ENCODE peak calls at places on chromosomes 2 and 18, in five cellular contexts. O is A549, U is tibial nerve, H is HCT116, G is endothelial cell of umbilical vein. M is an unnamed sample.

GRCh38 chr2:230160112-230160660 is 59.6 kb downstream of the SP110 start:
- DNase-seq in G (peak), O (peak), H (peak), U (no peak), M (peak)

GRCh38 chr2:64924178-64924934 is 64.8 kb upstream of the SLC1A4 start:
- DNase-seq in G (no peak), U (no peak), H (no peak), O (no peak), M (no peak)

GRCh38 chr2:46803911-46804670 is 111.5 kb downstream of the MCFD2 start:
- DNase-seq in U (no peak), H (peak), O (peak), G (no peak), M (no peak)

GRCh38 chr2:12340164-12340563 is 376.6 kb upstream of the TRIB2 start:
- DNase-seq in G (no peak), U (no peak), H (no peak), O (no peak), M (no peak)

GRCh38 chr2:43453771-43454170 is 142.1 kb downstream of the THADA start:
- DNase-seq in O (no peak), H (no peak), G (no peak), U (no peak), M (no peak)

GRCh38 chr2:208034503-208035140 is 9.3 kb upstream of the PLEKHM3 start:
- DNase-seq in G (no peak), U (no peak), H (no peak), O (no peak), M (no peak)

GRCh38 chr2:208546860-208547650 is 140.5 kb downstream of the PTH2R start:
- DNase-seq in U (no peak), H (no peak), G (no peak), O (no peak), M (no peak)

GRCh38 chr2:20501974-20502373 is 55.1 kb downstream of the RHOB start:
- DNase-seq in H (no peak), O (peak), U (no peak), G (peak), M (no peak)

GRCh38 chr2:79112269-79112668 is 8.0 kb upstream of the REG1A start:
- DNase-seq in U (no peak), G (no peak), O (no peak), H (no peak), M (no peak)

GRCh38 chr18:5137261-5137660 is 59.8 kb downstream of the AKAIN1 start:
- DNase-seq in U (no peak), O (no peak), H (no peak), G (no peak), M (no peak)

GRCh38 chr2:104658149-104658839 is 195.6 kb upstream of the POU3F3 start:
- DNase-seq in G (no peak), U (no peak), H (no peak), O (no peak), M (peak)

GRCh38 chr2:17672583-17673317 is 80.9 kb downstream of the SMC6 start:
- DNase-seq in H (no peak), O (peak), G (no peak), U (no peak), M (no peak)

GRCh38 chr2:61085883-61086282 is 20.2 kb downstream of the SANBR start:
- DNase-seq in G (no peak), U (no peak), O (no peak), H (no peak), M (no peak)

GRCh38 chr18:48947583-48947982 is 3.2 kb downstream of the SMAD7 start:
- DNase-seq in U (no peak), O (no peak), G (peak), H (no peak), M (peak)

GRCh38 chr2:227765788-227766187 is 20.1 kb downstream of the SCYGR8 start:
- DNase-seq in H (no peak), O (no peak), U (no peak), G (no peak), M (no peak)

GRCh38 chr2:119852214-119852613 is 92.5 kb downstream of the PTPN4 start:
- DNase-seq in G (no peak), O (no peak), H (no peak), U (no peak), M (no peak)

GRCh38 chr2:118808429-118808809 is 39.0 kb downstream of the EN1 start:
- DNase-seq in G (no peak), H (no peak), U (no peak), O (no peak), M (no peak)

GRCh38 chr2:146615778-146616177 is 1229.1 kb upstream of the ACVR2A start:
- DNase-seq in O (no peak), G (no peak), U (no peak), H (no peak), M (no peak)

GRCh38 chr2:174719016-174719415 is 45.3 kb downstream of the CHRNA1 start:
- DNase-seq in O (no peak), H (no peak), G (no peak), U (no peak), M (no peak)

GRCh38 chr2:58051445-58051844 is 4.8 kb downstream of the VRK2 start:
- DNase-seq in G (no peak), H (no peak), U (no peak), O (no peak), M (no peak)

GRCh38 chr2:10174173-10174572 is 51.6 kb downstream of the RRM2 start:
- DNase-seq in G (no peak), O (no peak), U (no peak), H (no peak), M (no peak)

GRCh38 chr2:109382946-109383345 is 230.8 kb downstream of the SEPTIN10 start:
- DNase-seq in G (peak), H (no peak), O (no peak), U (peak), M (peak)

GRCh38 chr2:235029054-235029453 is 77.2 kb downstream of the SH3BP4 start:
- DNase-seq in G (no peak), H (no peak), U (no peak), O (no peak), M (no peak)

GRCh38 chr2:159119652-159120257 is 151.3 kb downstream of the TANC1 start:
- DNase-seq in H (no peak), U (no peak), O (no peak), G (no peak), M (no peak)

GRCh38 chr18:21004721-21005120 is 106.9 kb downstream of the ROCK1 start:
- DNase-seq in O (peak), G (peak), U (no peak), H (no peak), M (no peak)

GRCh38 chr18:48860276-48861180 is 90.2 kb downstream of the SMAD7 start:
- DNase-seq in O (no peak), G (no peak), H (no peak), U (no peak), M (no peak)

GRCh38 chr2:98560256-98560771 is 48.0 kb downstream of the COA5 start:
- DNase-seq in O (peak), G (peak), U (no peak), H (no peak), M (no peak)

GRCh38 chr18:14941256-14941655 is 193.3 kb downstream of the ANKRD30B start:
- DNase-seq in G (no peak), O (no peak), U (no peak), H (no peak), M (no peak)

GRCh38 chr2:63712748-63713147 is 124.0 kb downstream of the MDH1 start:
- DNase-seq in H (no peak), G (no peak), O (peak), U (no peak), M (no peak)

GRCh38 chr2:4674007-4674406 is 970.6 kb downstream of the DCDC2C start:
- DNase-seq in H (no peak), O (no peak), U (no peak), G (no peak), M (no peak)

GRCh38 chr2:73244580-73244979 is 10.5 kb downstream of the CCT7 start:
- DNase-seq in U (no peak), G (no peak), H (no peak), O (no peak), M (no peak)

GRCh38 chr2:238267884-238268680 is 20.3 kb downstream of the PER2 start:
- DNase-seq in H (no peak), O (no peak), G (no peak), U (no peak), M (no peak)

GRCh38 chr18:13826209-13826608 is 2.3 kb downstream of the MC5R start:
- DNase-seq in U (no peak), O (no peak), H (no peak), G (no peak), M (no peak)

DNA sequence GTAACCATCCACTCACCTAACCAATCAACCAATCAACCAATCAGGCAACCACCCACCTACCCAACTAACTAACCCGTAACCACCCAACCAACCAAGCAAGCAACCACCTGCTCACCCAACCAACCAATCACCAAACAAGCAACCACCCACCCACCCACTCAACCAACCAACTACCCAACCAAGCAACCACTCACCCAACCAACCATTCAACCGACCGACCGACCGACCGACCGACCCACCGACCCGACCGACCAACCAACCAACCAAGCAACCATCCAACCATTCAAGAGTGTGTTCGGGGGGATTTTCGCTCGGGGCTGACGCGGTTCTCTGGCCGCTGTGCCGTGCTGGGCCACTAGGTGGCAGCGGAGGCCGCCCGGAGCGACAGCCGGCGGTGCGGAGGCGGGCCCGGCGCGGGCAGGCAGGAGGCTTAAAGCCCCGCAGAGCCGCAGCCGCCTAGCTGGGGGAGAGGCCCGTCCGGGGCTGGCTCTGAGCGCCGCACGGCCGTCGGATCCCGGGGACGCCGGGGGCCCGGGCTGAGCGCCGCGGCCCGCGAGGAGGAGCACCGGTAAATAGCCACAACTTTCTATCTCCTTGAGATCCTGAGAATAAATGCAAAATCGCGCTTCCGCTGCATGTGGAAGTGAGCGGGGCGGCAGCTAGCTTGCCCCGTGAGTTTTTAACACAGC is at the start of gene MC5R:
- DNase-seq in U (peak), G (peak), H (no peak), O (peak), M (peak)
- H3K4me3 ChIP-seq in U (no peak), G (no peak), H (peak), O (peak), M (no peak)

GRCh38 chr2:191015831-191016230 is 1.9 kb upstream of the STAT1 start:
- DNase-seq in G (no peak), H (no peak), U (no peak), O (no peak), M (no peak)
- TF ChIP-seq POLR2A in G (no peak), H (no peak), U (no peak), O (no peak), M (no peak)

GRCh38 chr18:32450026-32450681 is 20.5 kb downstream of the GAREM1 start:
- DNase-seq in O (no peak), G (no peak), U (no peak), H (no peak), M (no peak)

GRCh38 chr18:32446780-32447179 is 23.9 kb downstream of the GAREM1 start:
- DNase-seq in G (no peak), U (no peak), O (no peak), H (no peak), M (no peak)

GRCh38 chr18:32443356-32443755 is 27.3 kb downstream of the GAREM1 start:
- DNase-seq in O (no peak), G (no peak), H (no peak), U (no peak), M (no peak)

GRCh38 chr18:32442575-32442974 is 28.1 kb downstream of the GAREM1 start:
- DNase-seq in O (no peak), H (no peak), U (no peak), G (no peak), M (no peak)

DNA sequence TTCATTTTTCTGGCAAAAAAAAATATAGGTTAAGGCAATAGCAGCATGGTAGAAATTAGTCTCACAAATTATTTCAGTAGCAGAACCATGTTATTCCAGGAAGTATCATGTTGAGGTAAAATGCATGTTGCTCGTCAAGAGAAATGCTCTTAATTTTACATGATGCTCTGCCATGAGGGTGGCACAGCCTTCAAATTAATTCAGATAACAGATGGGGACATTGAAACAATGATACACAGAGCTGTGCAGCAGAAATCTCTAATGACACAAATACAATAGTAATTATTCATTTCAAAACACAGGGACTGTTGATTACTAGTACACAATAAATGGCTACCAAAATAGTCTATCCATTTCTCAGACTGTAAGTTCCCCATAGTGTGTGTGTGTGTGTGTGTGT is 24.8 kb downstream of the GAREM1 start:
- DNase-seq in G (no peak), O (no peak), H (no peak), U (no peak), M (no peak)
- H3K27ac ChIP-seq in G (no peak), O (no peak), H (no peak), U (no peak), M (no peak)

GRCh38 chr2:172103471-172104292 is 982 bp upstream of the DLX2 start:
- DNase-seq in U (peak), H (peak), O (peak), G (peak), M (peak)
- H3K4me3 ChIP-seq in U (no peak), H (peak), O (peak), G (no peak), M (no peak)

GRCh38 chr2:218272531-218273212 is 2.4 kb downstream of the PNKD start:
- DNase-seq in O (peak), G (peak), U (peak), H (peak), M (peak)

GRCh38 chr2:218271487-218271797 is 1.1 kb downstream of the PNKD start:
- DNase-seq in H (no peak), G (no peak), U (no peak), O (no peak), M (no peak)

GRCh38 chr2:218271865-218272530 is 1.7 kb downstream of the PNKD start:
- DNase-seq in G (no peak), H (no peak), U (no peak), O (no peak), M (no peak)

GRCh38 chr2:218270721-218271486 is 585 bp downstream of the PNKD start:
- DNase-seq in G (peak), H (no peak), O (no peak), U (no peak), M (peak)

GRCh38 chr2:218269900-218270720 is at the start of the genes AAMP and PNKD:
- DNase-seq in U (peak), G (peak), H (peak), O (peak), M (peak)
- TF ChIP-seq POLR2A in U (peak), G (peak), H (peak), O (peak), M (peak)

DNA sequence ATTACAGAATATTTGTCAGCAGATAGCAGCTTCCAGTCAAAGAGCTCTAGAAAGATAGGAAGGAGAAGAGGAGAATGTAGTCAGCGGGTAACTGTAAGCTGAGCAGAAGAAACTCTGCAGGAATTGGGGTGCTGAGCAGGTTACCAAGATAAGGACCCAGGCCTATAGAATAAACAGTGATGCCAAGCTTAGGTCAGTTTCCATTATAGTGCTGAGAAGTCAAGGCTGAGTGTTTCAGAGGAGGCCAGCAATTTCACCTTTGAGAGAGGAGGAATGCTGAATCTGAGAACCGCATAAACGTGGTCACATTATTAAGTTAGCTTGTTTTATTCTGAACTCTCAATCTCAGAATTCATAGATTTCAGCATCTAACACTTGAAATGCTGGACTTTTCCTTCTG is 13.9 kb downstream of the NAB1 start:
- DNase-seq in H (no peak), U (no peak), O (no peak), G (no peak), M (no peak)
- H3K27ac ChIP-seq in H (no peak), U (peak), O (no peak), G (no peak), M (no peak)

GRCh38 chr2:232276084-232276738 is 102.3 kb upstream of the ALPP start:
- DNase-seq in U (no peak), H (no peak), G (no peak), O (no peak), M (no peak)
- H3K4me3 ChIP-seq in U (no peak), H (no peak), G (no peak), O (no peak), M (no peak)

DNA sequence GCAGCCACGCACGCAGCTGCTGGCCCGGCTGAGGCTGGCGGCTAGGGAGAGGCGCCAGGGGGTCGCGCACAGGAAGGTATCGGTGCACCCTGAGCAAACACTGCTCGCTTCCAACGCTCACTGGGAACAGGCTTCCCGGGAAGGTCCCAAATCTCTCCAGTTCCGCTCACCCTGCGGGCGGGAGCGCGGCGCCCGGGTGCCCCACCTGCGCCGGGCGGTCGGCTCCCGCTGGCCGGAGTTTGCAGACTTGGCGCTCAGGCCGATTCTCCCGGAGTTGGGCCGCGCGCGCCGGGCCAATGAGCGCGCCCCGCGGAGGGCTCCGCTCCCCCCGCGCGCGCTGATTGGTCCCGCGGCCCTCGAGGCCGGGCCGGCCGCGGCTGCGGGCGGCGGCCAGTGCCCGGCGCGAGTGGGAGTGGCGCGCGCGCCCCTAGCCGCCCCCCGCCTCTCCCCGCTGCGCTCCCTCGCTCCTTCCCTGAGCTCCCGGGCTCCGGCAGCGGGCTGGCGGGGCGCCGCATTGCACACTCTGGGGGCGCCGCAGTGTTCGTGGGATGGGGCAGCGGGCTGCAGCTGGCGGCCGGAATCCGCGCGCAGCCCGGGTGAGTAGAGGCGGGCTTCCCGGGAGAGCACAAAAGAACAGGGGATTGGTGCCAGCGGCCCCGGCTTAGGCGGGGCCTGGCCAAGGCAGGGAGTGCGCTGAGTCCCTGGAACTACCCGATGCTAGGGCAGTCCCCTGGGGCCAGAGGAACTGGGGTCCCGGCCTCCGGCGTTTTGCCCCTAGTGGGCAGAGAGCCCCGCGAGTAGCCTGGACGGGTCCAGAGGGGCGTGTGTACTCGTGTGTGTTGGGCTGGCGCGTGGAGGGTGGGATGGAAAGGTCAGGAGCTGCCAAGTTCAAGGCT is at the start of gene LYPD6:
- DNase-seq in U (peak), H (peak), G (peak), O (peak), M (peak)
- TF ChIP-seq POLR2A in U (peak), H (peak), G (no peak), O (no peak), M (peak)

DNA sequence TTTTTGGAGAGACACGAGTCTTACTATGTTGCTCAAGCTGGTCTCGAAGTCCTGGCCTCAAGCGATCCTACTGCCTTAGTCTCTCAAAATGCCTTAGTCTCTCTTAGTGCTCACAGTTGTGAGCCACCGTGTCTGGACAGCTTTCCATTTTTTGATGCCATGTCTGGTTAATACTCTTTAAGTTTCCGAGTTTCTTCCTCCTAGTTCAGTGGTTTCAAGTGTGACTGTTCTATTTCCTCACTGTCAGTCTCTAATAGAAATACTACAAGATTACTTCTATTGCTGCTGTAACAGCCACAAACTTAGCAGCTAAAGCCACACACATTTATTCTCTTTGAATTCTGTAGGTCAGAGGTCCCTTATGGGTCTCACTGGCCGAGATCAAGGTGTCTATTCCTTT is 125.1 kb upstream of the MGAT5 start:
- DNase-seq in H (no peak), G (no peak), U (no peak), O (no peak), M (no peak)
- H3K27ac ChIP-seq in H (no peak), G (no peak), U (no peak), O (no peak), M (no peak)